ENCODE peak calls at places on chromosome 7, in seven cellular contexts. X, C, O, E, J, V and R are unnamed samples.

GRCh38 chr7:55469271-55469681 is 103.0 kb downstream of the VOPP1 start:
- DNase-seq in X (no peak), C (no peak), O (no peak), E (no peak), J (no peak), V (no peak), R (no peak)

GRCh38 chr7:120218702-120219101 is 54.3 kb upstream of the KCND2 start:
- DNase-seq in X (peak), C (peak), O (no peak), E (peak), J (no peak), V (no peak), R (no peak)

GRCh38 chr7:136016649-136017395 is 39.7 kb upstream of the MTPN start:
- DNase-seq in X (no peak), C (no peak), O (no peak), E (no peak), J (no peak), V (no peak), R (no peak)

GRCh38 chr7:46774515-46774914 is 807.4 kb downstream of the TNS3 start:
- DNase-seq in X (no peak), C (no peak), O (no peak), E (peak), J (no peak), V (no peak), R (no peak)

GRCh38 chr7:32259917-32260596 is 189.8 kb upstream of the PDE1C start:
- DNase-seq in X (no peak), C (no peak), O (no peak), E (no peak), J (no peak), V (no peak), R (no peak)

GRCh38 chr7:144386741-144387140 is 16.8 kb downstream of the NOBOX start:
- DNase-seq in X (no peak), C (no peak), O (no peak), E (peak), J (peak), V (no peak), R (no peak)

GRCh38 chr7:105849122-105849855 is 27.1 kb downstream of the ATXN7L1 start:
- DNase-seq in X (no peak), C (no peak), O (peak), E (peak), J (no peak), V (no peak), R (no peak)

GRCh38 chr7:35729061-35729783 is 34.3 kb upstream of the HERPUD2 start:
- DNase-seq in X (no peak), C (no peak), O (no peak), E (no peak), J (no peak), V (no peak), R (no peak)

GRCh38 chr7:112084506-112084905 is 121.7 kb downstream of the DOCK4 start:
- DNase-seq in X (no peak), C (no peak), O (no peak), E (peak), J (peak), V (no peak), R (no peak)

GRCh38 chr7:15647309-15647708 is 39.2 kb downstream of the MEOX2 start:
- DNase-seq in X (no peak), C (no peak), O (no peak), E (no peak), J (peak), V (no peak), R (no peak)

GRCh38 chr7:106999023-106999422 is 45.5 kb upstream of the PRKAR2B start:
- DNase-seq in X (no peak), C (no peak), O (no peak), E (no peak), J (no peak), V (no peak), R (no peak)

GRCh38 chr7:155644971-155645509 is 579 bp downstream of the RBM33 start:
- DNase-seq in X (no peak), C (no peak), O (peak), E (peak), J (no peak), V (peak), R (no peak)

GRCh38 chr7:894927-895450 is 18.6 kb downstream of the GET4 start:
- DNase-seq in X (no peak), C (no peak), O (no peak), E (no peak), J (no peak), V (no peak), R (no peak)

DNA sequence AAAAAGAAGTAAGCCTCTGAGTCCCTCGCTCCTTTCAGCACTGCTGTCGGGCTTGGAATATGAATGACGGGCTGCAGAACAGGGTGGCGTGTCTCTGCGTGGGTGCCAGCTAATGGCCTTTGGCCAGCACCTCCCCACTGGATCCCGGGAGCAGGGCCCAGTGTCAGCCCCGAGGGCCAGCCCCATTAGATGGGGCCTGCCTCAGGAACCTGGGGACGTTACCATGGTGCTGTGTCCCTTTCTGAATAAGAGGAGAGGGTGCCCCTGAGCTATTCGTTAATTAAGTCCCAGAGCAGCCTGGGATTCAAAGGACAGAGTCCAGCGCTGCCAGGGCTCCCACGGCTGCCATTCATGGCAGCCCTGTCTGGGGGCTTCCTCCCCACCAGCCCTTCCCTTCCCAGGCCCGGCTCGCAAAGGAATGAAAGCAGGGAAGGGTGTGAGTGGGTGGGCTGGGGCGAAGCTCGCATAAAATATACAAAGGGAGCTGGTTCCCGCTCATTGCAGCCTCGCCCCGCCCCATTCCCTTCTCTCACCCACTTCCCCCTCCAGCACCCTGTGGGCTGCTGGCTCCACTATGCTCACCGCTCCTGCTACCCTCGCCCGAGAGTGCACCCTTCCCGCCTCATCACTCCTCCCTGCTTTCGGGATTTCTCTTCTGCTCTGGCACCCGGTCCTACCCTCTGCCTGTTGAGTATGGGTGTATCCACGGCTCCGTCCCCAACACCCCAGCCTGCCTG is 14.6 kb upstream of the TTYH3 start:
- DNase-seq in X (no peak), C (no peak), O (no peak), E (no peak), J (no peak), V (no peak), R (no peak)
- TF ChIP-seq CTCF in X (no peak), C (no peak), O (no peak), E (no peak), J (no peak), V (no peak), R (no peak)

GRCh38 chr7:50590535-50590934 is 25.3 kb upstream of the DDC start:
- DNase-seq in X (no peak), C (no peak), O (no peak), E (no peak), J (no peak), V (no peak), R (no peak)

GRCh38 chr7:50587737-50588136 is 22.5 kb upstream of the DDC start:
- DNase-seq in X (no peak), C (no peak), O (no peak), E (no peak), J (no peak), V (no peak), R (no peak)

GRCh38 chr7:50589362-50589761 is 24.2 kb upstream of the DDC start:
- DNase-seq in X (no peak), C (no peak), O (no peak), E (no peak), J (no peak), V (no peak), R (no peak)

GRCh38 chr7:50591098-50591479 is 25.9 kb upstream of the DDC start:
- DNase-seq in X (no peak), C (no peak), O (no peak), E (no peak), J (no peak), V (no peak), R (no peak)

GRCh38 chr7:50588937-50589336 is 23.7 kb upstream of the DDC start:
- DNase-seq in X (no peak), C (no peak), O (no peak), E (no peak), J (no peak), V (no peak), R (no peak)
- TF ChIP-seq CTCF in X (no peak), C (no peak), O (no peak), E (peak), J (peak), V (no peak), R (no peak)

GRCh38 chr7:36794689-36795088 is 70.4 kb upstream of the AOAH start:
- DNase-seq in X (no peak), C (no peak), O (no peak), E (no peak), J (no peak), V (no peak), R (no peak)
- TF ChIP-seq CTCF in X (no peak), C (no peak), O (no peak), E (no peak), J (no peak), V (no peak), R (no peak)

GRCh38 chr7:39924122-39924521 is 25.9 kb upstream of the CDK13 start:
- DNase-seq in X (no peak), C (no peak), O (no peak), E (no peak), J (no peak), V (no peak), R (no peak)
- TF ChIP-seq CTCF in X (no peak), C (no peak), O (no peak), E (no peak), J (no peak), V (no peak), R (no peak)

GRCh38 chr7:100825760-100826545 is 1.4 kb downstream of the EPHB4 start:
- DNase-seq in X (no peak), C (no peak), O (peak), E (peak), J (no peak), V (no peak), R (no peak)
- TF ChIP-seq CTCF in X (peak), C (no peak), O (peak), E (peak), J (peak), V (peak), R (peak)

DNA sequence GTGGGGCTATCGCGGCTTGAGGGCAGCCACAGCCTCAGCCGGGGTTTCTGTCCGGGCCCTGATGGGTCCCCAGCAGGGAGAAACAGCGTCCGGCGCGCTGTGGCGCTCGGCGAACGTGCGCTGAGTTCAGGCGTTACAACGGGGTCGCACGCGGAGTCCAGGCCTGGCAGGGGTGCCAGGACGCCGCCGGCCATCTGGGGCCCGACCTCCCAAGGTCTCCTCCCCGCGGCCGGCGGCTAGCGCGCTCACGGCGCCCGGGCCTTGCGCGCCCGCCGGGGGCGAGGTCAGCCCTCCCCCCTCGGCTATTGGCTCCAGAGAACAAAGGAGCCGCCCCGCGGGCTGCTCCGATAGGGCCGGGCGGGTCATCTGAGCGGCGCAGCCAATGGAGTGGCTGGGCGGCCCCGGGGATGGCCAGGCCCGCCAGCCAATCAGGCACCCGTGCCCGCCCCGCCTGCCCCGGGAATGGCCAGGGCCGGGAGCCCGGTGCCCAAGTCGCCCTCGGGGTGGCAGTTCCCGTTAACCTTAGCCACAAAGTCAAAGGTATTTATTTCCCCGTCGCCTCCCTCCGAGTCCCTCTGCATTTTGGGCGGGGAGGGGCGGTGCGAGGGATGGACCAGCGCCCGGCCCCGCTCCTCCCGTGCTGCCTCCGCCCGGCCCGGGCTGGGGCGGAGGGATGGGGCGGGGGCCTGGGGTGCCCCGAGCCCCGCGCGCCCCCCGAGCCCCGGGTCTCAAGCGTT is at the start of gene ZNF775:
- DNase-seq in X (peak), C (peak), O (peak), E (peak), J (peak), V (peak), R (peak)
- TF ChIP-seq CTCF in X (no peak), C (no peak), O (no peak), E (no peak), J (no peak), V (no peak), R (no peak)

DNA sequence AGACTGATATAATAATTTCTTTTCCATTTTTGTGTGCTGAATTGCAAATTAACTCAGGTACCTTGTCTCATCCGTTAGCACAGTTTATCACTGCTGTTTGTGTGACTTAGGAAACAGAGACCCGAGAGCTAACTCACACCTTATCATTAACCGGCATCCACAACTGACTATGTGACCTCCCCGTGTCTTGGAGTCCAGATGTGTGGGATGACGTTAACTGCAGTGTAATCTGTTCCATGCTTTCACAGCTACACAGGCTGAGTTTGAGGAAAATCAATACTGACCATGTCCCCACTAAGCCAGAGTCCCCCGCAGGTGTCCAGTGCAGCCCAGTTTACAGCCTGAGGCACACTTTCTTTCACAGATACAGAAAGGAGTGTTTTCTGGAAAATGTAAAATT is 154.7 kb downstream of the COBL start:
- DNase-seq in X (no peak), C (no peak), O (no peak), E (no peak), J (no peak), V (no peak), R (no peak)
- TF ChIP-seq CTCF in X (no peak), C (no peak), O (no peak), E (no peak), J (no peak), V (no peak), R (no peak)

DNA sequence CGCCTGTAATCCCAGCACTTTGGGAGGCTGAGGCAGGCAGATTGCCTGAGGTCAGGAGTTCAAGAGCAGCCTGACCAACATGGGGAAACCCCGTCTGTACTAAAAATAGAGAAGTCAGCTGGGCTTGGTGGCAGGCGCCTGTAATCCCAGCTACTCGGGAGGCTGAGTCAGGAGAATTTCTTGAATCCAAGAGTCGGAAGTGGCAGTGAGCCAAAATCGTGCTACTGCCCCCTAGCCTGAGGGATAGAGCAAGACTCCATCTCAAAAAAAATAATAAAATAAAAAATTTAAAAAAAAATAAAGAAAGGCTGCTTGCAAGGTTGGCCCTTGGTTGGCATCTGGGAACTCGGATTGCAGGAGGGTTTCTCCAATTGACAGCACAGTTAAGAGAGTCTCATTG is 221.6 kb downstream of the DGKI start:
- DNase-seq in X (no peak), C (no peak), O (no peak), E (peak), J (no peak), V (no peak), R (no peak)
- TF ChIP-seq CTCF in X (no peak), C (no peak), O (no peak), E (no peak), J (no peak), V (no peak), R (no peak)

GRCh38 chr7:102396710-102397019 is 502 bp downstream of the PRKRIP1 start:
- DNase-seq in X (no peak), C (no peak), O (no peak), E (no peak), J (no peak), V (no peak), R (no peak)
- TF ChIP-seq CTCF in X (no peak), C (no peak), O (no peak), E (no peak), J (no peak), V (no peak), R (no peak)

GRCh38 chr7:132113536-132114409 is 462.5 kb downstream of the PLXNA4 start:
- DNase-seq in X (no peak), C (no peak), O (no peak), E (no peak), J (no peak), V (peak), R (no peak)
- TF ChIP-seq CTCF in X (no peak), C (no peak), O (no peak), E (no peak), J (peak), V (no peak), R (no peak)